ENCODE peak calls at places on chromosome 11, in nine cellular contexts. T is choroid plexus epithelial cell; V is activated CD4-positive, alpha-beta T cell treated with anti-CD3 and anti-CD28 coated beads for 36 hours; A is HEK293T; Z is substantia nigra; C is NCI-H1048; H is nephron progenitor cell; I is NCI-H1417; P is fibroblast of pulmonary artery. R is an unnamed sample.

GRCh38 chr11:65381721-65382035 is 768 bp downstream of the SLC25A45 start:
- DNase-seq in T (peak), V (no peak), A (peak), Z (no peak), C (no peak), H (no peak), I (peak), P (no peak), R (no peak)

GRCh38 chr11:76626921-76627391 is 43.6 kb downstream of the LRRC32 start:
- DNase-seq in T (peak), V (peak), A (no peak), Z (no peak), C (no peak), H (no peak), I (no peak), P (no peak), R (no peak)

GRCh38 chr11:1356007-1356435 is 33.7 kb upstream of the BRSK2 start:
- DNase-seq in T (peak), V (no peak), A (no peak), Z (no peak), C (no peak), H (no peak), I (no peak), P (peak), R (no peak)

GRCh38 chr11:76233936-76234703 is 27.8 kb upstream of the WNT11 start:
- DNase-seq in T (peak), V (peak), A (no peak), Z (no peak), C (no peak), H (peak), I (no peak), P (peak), R (no peak)

GRCh38 chr11:77548552-77549439 is 41.0 kb upstream of the AQP11 start:
- DNase-seq in T (peak), V (no peak), A (no peak), Z (no peak), C (no peak), H (no peak), I (no peak), P (no peak), R (no peak)

GRCh38 chr11:132744771-132745170 is 787.5 kb downstream of the OPCML start:
- DNase-seq in T (no peak), V (no peak), A (no peak), Z (no peak), C (no peak), H (no peak), I (no peak), P (peak), R (no peak)

GRCh38 chr11:65113361-65113756 is 1.7 kb downstream of the TM7SF2 start:
- DNase-seq in T (no peak), V (no peak), A (no peak), Z (no peak), C (no peak), H (no peak), I (no peak), P (no peak), R (no peak)

GRCh38 chr11:35615911-35616900 is 2.1 kb upstream of the FJX1 start:
- DNase-seq in T (peak), V (peak), A (no peak), Z (peak), C (no peak), H (no peak), I (peak), P (peak), R (peak)

GRCh38 chr11:96158126-96158525 is 184.9 kb downstream of the MAML2 start:
- DNase-seq in T (no peak), V (no peak), A (no peak), Z (no peak), C (no peak), H (no peak), I (no peak), P (no peak), R (no peak)

R was measured in NCI-H345.